ENCODE peak calls at places on chromosomes 16 and 17, in nine cellular contexts. G, R, Z, K, S, P, M, Y and N are unnamed samples.
A peak's percentile ranks its signal among the peaks of the same experiment; 100 is the strongest.

GRCh38 chr17:48738803-48739526 is 10.4 kb upstream of the HOXB13 start:
- DNase-seq in S (no peak), K (no peak), G (no peak), Z (no peak), Y (no peak), P (no peak), M (peak; percentile 91), R (no peak), N (no peak)

GRCh38 chr16:10112021-10112420 is 70.2 kb downstream of the GRIN2A start:
- DNase-seq in R (peak; percentile 9), K (no peak), G (no peak), P (no peak), S (no peak), Y (no peak), Z (no peak), M (peak; percentile 58), N (no peak)

GRCh38 chr16:88772871-88773811 is 11.9 kb downstream of the PIEZO1 start:
- DNase-seq in K (peak; percentile 67), Z (no peak), R (peak; percentile 17), P (no peak), Y (peak; percentile 66), S (peak; percentile 51), M (peak; percentile 18), G (peak; percentile 69), N (no peak)

GRCh38 chr16:50304467-50305440 is 38.4 kb downstream of the ADCY7 start:
- DNase-seq in M (no peak), K (no peak), Z (no peak), P (no peak), S (no peak), G (peak; percentile 10), Y (no peak), R (no peak), N (peak; percentile 24)

GRCh38 chr16:1348926-1349325 is 2.8 kb downstream of the TSR3 start:
- DNase-seq in Z (no peak), K (no peak), P (no peak), G (no peak), Y (no peak), R (no peak), S (no peak), M (no peak), N (no peak)

GRCh38 chr17:74153821-74154430 is 49.6 kb upstream of the RPL38 start:
- DNase-seq in Z (no peak), Y (no peak), R (no peak), K (no peak), P (no peak), M (no peak), G (no peak), S (no peak), N (no peak)

GRCh38 chr16:11393366-11393765 is 48.1 kb downstream of the RMI2 start:
- DNase-seq in S (no peak), M (no peak), P (no peak), R (no peak), Y (no peak), K (no peak), G (no peak), Z (no peak), N (no peak)

GRCh38 chr17:79951361-79952264 is 84.1 kb downstream of the TBC1D16 start:
- DNase-seq in S (peak; percentile 55), Z (no peak), Y (no peak), G (peak; percentile 37), M (no peak), K (peak; percentile 56), R (no peak), P (peak; percentile 64), N (no peak)

GRCh38 chr16:25553711-25554436 is 137.9 kb upstream of the HS3ST4 start:
- DNase-seq in S (no peak), G (no peak), K (no peak), M (no peak), Y (no peak), Z (no peak), R (peak; percentile 78), P (no peak), N (no peak)

GRCh38 chr16:24700549-24701392 is 28.7 kb upstream of the TNRC6A start:
- DNase-seq in K (peak; percentile 94), Y (peak; percentile 60), P (peak; percentile 80), G (peak; percentile 83), R (peak; percentile 85), M (peak; percentile 97), Z (no peak), S (peak; percentile 48), N (no peak)

GRCh38 chr17:32763855-32764439 is 113.0 kb downstream of the MYO1D start:
- DNase-seq in M (no peak), G (no peak), Z (no peak), K (no peak), R (no peak), P (no peak), S (no peak), Y (no peak), N (no peak)

GRCh38 chr17:55926276-55926995 is 175.6 kb downstream of the PCTP start:
- DNase-seq in S (no peak), M (no peak), K (no peak), R (no peak), Y (no peak), G (no peak), Z (no peak), P (no peak), N (no peak)

GRCh38 chr17:79652999-79653643 is 42.3 kb upstream of the RBFOX3 start:
- DNase-seq in K (no peak), Y (no peak), P (no peak), M (no peak), G (no peak), R (no peak), Z (no peak), S (no peak), N (no peak)

GRCh38 chr16:13158427-13158826 is 257.0 kb downstream of the SHISA9 start:
- DNase-seq in M (no peak), R (no peak), K (no peak), G (no peak), Y (no peak), P (no peak), Z (no peak), S (no peak), N (no peak)

DNA sequence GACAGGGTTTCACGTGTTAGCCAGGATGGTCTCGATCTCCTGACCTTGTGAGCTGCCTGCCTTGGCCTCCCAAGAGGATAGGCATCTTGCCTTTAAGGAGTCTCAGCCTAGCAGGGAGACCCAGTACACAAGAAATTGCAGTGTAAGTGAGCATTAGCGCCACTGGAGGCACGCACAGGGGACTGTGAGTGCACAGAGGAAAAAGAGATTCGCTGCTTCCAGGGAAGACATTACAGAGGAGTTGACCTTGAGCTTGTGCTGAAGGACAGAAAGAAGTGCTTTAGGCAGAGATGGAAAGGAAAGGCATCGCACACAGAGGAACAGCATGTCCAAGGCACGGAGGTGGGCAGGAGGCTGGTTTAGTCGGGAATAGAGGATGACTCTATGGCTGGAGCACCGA is 4.8 kb downstream of the CD300LG start:
- DNase-seq in M (no peak), S (no peak), Z (no peak), G (no peak), P (no peak), K (no peak), Y (no peak), R (no peak), N (no peak)
- TF ChIP-seq CTCF in M (no peak), S (no peak), Z (no peak), G (no peak), P (no peak), K (no peak), Y (no peak), R (no peak), N (no peak)

DNA sequence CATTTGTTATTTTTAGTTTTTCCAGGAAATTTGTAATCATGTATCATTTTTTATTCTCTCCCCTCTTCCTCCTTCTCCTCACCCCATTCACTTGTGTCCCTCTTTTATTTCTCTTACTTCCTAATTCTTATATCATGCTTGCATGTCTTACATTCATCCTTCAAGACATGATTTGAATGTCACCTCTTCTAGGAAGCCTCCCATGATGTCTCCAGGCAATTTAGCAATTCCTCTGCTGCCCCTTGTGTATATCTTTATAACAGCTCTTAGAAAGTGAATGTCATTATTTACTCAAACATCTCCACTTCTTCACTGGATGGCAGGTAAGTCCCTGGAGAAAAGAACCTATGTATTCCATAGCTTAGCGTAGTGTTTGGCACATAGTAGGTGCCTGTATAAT is 7.8 kb downstream of the HNF1B start:
- DNase-seq in G (no peak), K (no peak), S (no peak), P (no peak), M (peak; percentile 34), Z (no peak), R (no peak), Y (no peak), N (no peak)
- TF ChIP-seq CTCF in G (no peak), K (no peak), S (no peak), P (no peak), M (peak; percentile 54), Z (no peak), R (peak; percentile 20), Y (no peak), N (no peak)

GRCh38 chr16:81451753-81452680 is 7.4 kb downstream of the CMIP start:
- DNase-seq in R (no peak), M (no peak), Y (peak; percentile 69), P (no peak), G (no peak), Z (peak; percentile 28), S (no peak), K (no peak), N (no peak)
- TF ChIP-seq CTCF in R (no peak), M (no peak), Y (no peak), P (no peak), G (no peak), Z (no peak), S (no peak), K (no peak), N (no peak)

DNA sequence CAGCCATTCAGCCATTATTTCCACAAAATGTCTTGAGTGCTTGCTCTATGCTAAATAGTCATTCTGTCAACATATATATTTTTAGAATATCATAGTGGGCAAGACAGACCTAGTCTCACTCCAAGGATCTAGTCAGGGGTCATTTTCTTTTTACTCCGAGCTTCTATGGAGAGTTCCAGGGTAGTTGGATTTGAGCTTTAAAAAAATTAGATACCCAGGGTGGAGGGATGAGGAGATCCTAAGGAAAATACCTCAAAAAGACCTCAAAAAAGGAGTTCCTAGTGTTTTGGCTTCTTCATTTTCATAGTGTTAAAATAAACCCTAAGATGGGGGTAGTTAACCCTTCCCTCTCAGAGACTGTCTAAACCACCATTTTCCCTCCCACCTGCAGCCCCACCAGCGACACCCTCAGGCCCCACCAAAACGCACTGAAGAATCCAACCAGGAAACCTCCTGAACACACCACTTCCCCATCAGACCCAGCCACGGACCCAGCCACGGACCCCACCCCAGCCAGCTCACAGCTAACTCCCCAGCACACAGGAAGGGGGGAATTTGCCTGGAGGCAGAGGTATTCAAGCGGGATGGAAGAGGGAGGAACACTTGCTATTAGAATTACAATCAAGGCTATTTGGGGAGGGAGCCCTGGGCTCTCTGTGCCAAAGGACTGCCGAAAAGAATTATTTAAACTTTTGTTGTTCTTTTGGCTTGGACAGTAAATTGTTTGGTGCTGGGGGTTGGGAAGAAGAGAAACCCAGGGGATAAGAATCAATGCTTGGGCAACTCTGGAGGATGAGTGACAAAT is 2.2 kb downstream of the ETV4 start:
- DNase-seq in K (no peak), M (peak; percentile 54), G (no peak), R (no peak), Z (no peak), Y (no peak), P (no peak), S (no peak), N (no peak)
- TF ChIP-seq CTCF in K (no peak), M (peak; percentile 42), G (no peak), R (no peak), Z (no peak), Y (no peak), P (no peak), S (no peak), N (no peak)

GRCh38 chr16:19230575-19230974 is 55.0 kb upstream of the CLEC19A start:
- DNase-seq in M (no peak), S (no peak), K (no peak), Y (no peak), P (no peak), R (no peak), Z (no peak), G (no peak), N (no peak)
- TF ChIP-seq CTCF in M (no peak), S (no peak), K (no peak), Y (no peak), P (no peak), R (no peak), Z (no peak), G (no peak), N (no peak)